ENCODE peak calls at places on chromosomes 6 and 20, in ten cellular contexts. E is uterus, A is astrocyte of the spinal cord, F is transverse colon, B is GM12865, P is A549, S is GM13977, Q is HCT116, G is Panc1, Z is suprapubic skin. R is an unnamed sample.

GRCh38 chr20:31719644-31720485 is 2.8 kb downstream of the BCL2L1 start:
- DNase-seq in E (no peak), A (no peak), F (peak), B (no peak), P (peak), S (no peak), Q (no peak), G (no peak), Z (no peak), R (no peak)

GRCh38 chr6:4134841-4135664 is at the start of gene ECI2:
- DNase-seq in E (no peak), A (no peak), F (peak), B (peak), P (peak), S (peak), Q (no peak), G (no peak), Z (no peak), R (no peak)

GRCh38 chr20:53828673-53829085 is 235.0 kb upstream of the ZNF217 start:
- DNase-seq in E (peak), A (peak), F (no peak), B (no peak), P (peak), S (no peak), Q (peak), G (peak), Z (no peak), R (peak)

GRCh38 chr6:140346461-140346860 is 972.0 kb upstream of the CITED2 start:
- DNase-seq in E (no peak), A (peak), F (no peak), B (peak), P (no peak), S (no peak), Q (no peak), G (no peak), Z (no peak), R (no peak)

GRCh38 chr6:70353343-70353913 is 50.5 kb upstream of the COL9A1 start:
- DNase-seq in E (no peak), A (no peak), F (no peak), B (no peak), P (no peak), S (no peak), Q (no peak), G (no peak), Z (no peak), R (no peak)

GRCh38 chr6:139371421-139372253 is 2.8 kb downstream of the CITED2 start:
- DNase-seq in E (no peak), A (peak), F (no peak), B (no peak), P (no peak), S (no peak), Q (no peak), G (no peak), Z (no peak), R (no peak)

GRCh38 chr6:80454197-80454596 is 347.7 kb downstream of the BCKDHB start:
- DNase-seq in E (no peak), A (peak), F (no peak), B (peak), P (no peak), S (peak), Q (peak), G (no peak), Z (no peak), R (peak)

GRCh38 chr20:25273541-25274358 is 25.9 kb downstream of the PYGB start:
- DNase-seq in E (peak), A (no peak), F (peak), B (no peak), P (no peak), S (no peak), Q (no peak), G (no peak), Z (peak), R (no peak)

GRCh38 chr6:147382945-147383554 is 125.4 kb upstream of the SAMD5 start:
- DNase-seq in E (no peak), A (peak), F (no peak), B (no peak), P (peak), S (no peak), Q (peak), G (no peak), Z (no peak), R (no peak)
- TF ChIP-seq CTCF in E (no peak), A (peak), F (peak), B (no peak), P (peak), S (no peak), Q (peak), G (peak), Z (peak), R (peak)

DNA sequence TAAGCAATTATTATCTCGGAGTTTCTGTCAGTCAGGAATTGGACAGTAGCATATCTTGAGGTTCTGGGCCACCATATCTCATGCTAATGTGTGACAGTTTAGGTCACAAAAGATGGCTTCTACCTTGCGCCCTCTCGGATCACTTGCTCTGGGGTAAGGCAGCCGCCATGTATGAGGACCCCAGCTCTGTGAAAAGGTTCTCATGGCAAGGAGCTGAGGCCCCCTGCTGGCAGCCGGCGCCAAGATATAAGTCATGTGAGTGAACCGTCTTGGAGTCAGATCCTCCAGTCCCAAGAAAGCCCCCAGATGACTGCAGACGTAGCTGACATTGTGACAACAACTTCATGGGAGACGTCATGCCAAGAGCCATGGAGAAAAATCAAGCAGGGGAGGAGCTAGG is 670.8 kb downstream of the KIF16B start:
- DNase-seq in E (no peak), A (no peak), F (no peak), B (peak), P (peak), S (no peak), Q (no peak), G (no peak), Z (no peak), R (no peak)
- TF ChIP-seq CTCF in E (no peak), A (peak), F (no peak), B (peak), P (no peak), S (no peak), Q (no peak), G (no peak), Z (no peak), R (peak)

DNA sequence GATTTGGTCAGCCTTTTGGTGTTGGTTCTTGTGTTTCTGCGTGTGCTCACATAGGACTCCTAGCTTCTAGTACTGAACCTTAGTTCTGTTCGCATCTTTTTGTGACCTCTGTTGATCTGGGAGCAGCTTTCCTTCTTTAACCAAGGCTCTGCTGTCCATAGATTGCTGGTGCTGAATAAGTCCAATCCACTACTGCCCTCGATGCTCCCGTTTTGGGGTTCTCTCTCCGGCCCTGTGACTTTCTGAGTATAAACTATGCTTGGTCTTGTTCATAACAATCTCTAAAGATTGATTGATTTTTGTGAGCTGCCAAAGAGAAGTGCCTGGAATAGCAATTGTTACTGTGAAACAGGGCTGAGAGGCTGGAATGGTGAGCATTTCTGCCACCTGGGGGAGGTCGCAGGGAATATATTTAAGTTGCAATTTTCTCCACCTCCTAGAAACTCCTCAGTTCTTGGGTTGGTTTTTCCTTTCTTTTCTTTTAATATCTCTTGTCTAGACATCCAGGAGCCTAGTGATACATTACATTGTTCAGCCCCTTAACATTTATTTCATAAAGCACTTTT is 422.9 kb upstream of the CHD6 start:
- DNase-seq in E (no peak), A (no peak), F (no peak), B (no peak), P (no peak), S (no peak), Q (no peak), G (no peak), Z (no peak), R (no peak)
- TF ChIP-seq CTCF in E (no peak), A (no peak), F (no peak), B (no peak), P (no peak), S (no peak), Q (no peak), G (peak), Z (no peak), R (no peak)

DNA sequence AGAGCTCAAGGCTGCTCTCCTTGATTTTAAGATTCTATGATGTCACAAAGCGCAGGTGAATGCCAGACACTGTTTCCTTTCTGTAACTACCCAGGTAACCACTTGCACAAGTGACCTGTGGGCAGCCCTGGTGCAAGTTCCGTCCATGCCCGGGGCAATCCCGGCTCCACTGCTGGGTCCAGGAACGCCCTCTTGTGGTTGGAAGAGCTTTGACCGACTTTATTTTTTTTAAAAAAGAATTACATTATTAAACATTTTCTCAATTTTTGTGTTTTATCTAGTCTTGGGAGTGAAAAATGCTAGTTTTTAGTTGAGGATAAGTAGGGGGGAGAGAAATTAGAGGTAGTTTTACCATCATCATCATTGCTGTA is 695.2 kb downstream of the QKI start:
- DNase-seq in E (no peak), A (no peak), F (no peak), B (no peak), P (no peak), S (no peak), Q (no peak), G (no peak), Z (no peak), R (no peak)
- TF ChIP-seq CTCF in E (peak), A (peak), F (peak), B (peak), P (peak), S (peak), Q (peak), G (peak), Z (peak), R (no peak)